ENCODE peak calls at places on chromosome 15, in six cellular contexts. V is IMR-90; G is stimulated activated CD8-positive, alpha-beta memory T cell treated with anti-CD3 and anti-CD28 coated beads, Interleukin-12 subunit alpha, Interleukin-12 subunit beta, amount 100 ng/mL, for 1 hour; K is HTR-8/SVneo; E is breast epithelium; I is activated naive CD4-positive, alpha-beta T cell treated with anti-CD3 and anti-CD28 coated beads, Interleukin-2, amount 10 ng/mL, durations not matched to agents 7 days and 5 days. X is an unnamed sample.

GRCh38 chr15:100209204-100209603 is 132.6 kb downstream of the ADAMTS17 start:
- DNase-seq in V (no peak), G (no peak), K (no peak), E (no peak), I (no peak), X (no peak)

GRCh38 chr15:84761534-84762190 is 13.3 kb downstream of the ZNF592 start:
- DNase-seq in V (peak), G (no peak), K (no peak), E (no peak), I (no peak), X (no peak)

GRCh38 chr15:39741258-39741657 is 41.4 kb downstream of the FSIP1 start:
- DNase-seq in V (peak), G (no peak), K (no peak), E (no peak), I (no peak), X (no peak)

GRCh38 chr15:65130941-65131340 is 2.7 kb downstream of the PDCD7 start:
- DNase-seq in V (no peak), G (no peak), K (no peak), E (no peak), I (no peak), X (no peak)

GRCh38 chr15:60695713-60696522 is 217.0 kb upstream of the ICE2 start:
- DNase-seq in V (peak), G (peak), K (no peak), E (no peak), I (peak), X (no peak)

GRCh38 chr15:51658664-51659063 is 22.6 kb upstream of the SCG3 start:
- DNase-seq in V (no peak), G (no peak), K (no peak), E (no peak), I (no peak), X (no peak)

GRCh38 chr15:25739687-25740121 is 123.4 kb downstream of the ATP10A start:
- DNase-seq in V (peak), G (peak), K (no peak), E (no peak), I (peak), X (no peak)

GRCh38 chr15:68475449-68475848 is 43.5 kb upstream of the ITGA11 start:
- DNase-seq in V (no peak), G (no peak), K (no peak), E (no peak), I (no peak), X (no peak)

X was measured in GM04504.